ENCODE peak calls at places on chromosomes 7 and 10, in five cellular contexts. S, E, J, G and H are unnamed samples.

GRCh38 chr7:113289140-113289740 is 170.9 kb upstream of the SMIM30 start:
- DNase-seq in J (peak), G (no peak), S (no peak), E (peak), H (no peak)

GRCh38 chr7:1705339-1705738 is 35.3 kb downstream of the ELFN1 start:
- DNase-seq in J (no peak), S (no peak), E (no peak), G (peak), H (no peak)

GRCh38 chr10:26448706-26449435 is 10.7 kb downstream of the APBB1IP start:
- DNase-seq in E (peak), S (no peak), G (no peak), J (no peak), H (no peak)

GRCh38 chr7:120843121-120843520 is 14.8 kb downstream of the TSPAN12 start:
- DNase-seq in G (no peak), S (no peak), J (no peak), E (no peak), H (no peak)

GRCh38 chr7:107130487-107131220 is 38.1 kb upstream of the HBP1 start:
- DNase-seq in G (no peak), S (no peak), E (no peak), J (no peak), H (no peak)

GRCh38 chr10:82880776-82881175 is 1005.8 kb downstream of the NRG3 start:
- DNase-seq in J (no peak), G (no peak), E (no peak), S (no peak), H (no peak)

GRCh38 chr7:75639893-75640600 is 98.7 kb downstream of the HIP1 start:
- DNase-seq in E (no peak), S (no peak), J (no peak), G (no peak), H (no peak)

GRCh38 chr10:22321831-22322662 is 1.1 kb downstream of the BMI1 start:
- DNase-seq in J (no peak), S (no peak), E (peak), G (no peak), H (no peak)

GRCh38 chr7:117811696-117812095 is 61.5 kb downstream of the CTTNBP2 start:
- DNase-seq in E (no peak), S (no peak), G (no peak), J (no peak), H (no peak)

GRCh38 chr7:23476286-23477169 is 6.2 kb upstream of the IGF2BP3 start:
- DNase-seq in S (no peak), G (no peak), J (no peak), E (no peak), H (no peak)

GRCh38 chr7:28169166-28169713 is 11.4 kb downstream of the JAZF1 start:
- DNase-seq in E (no peak), G (no peak), J (no peak), S (no peak), H (no peak)

GRCh38 chr10:3095373-3096139 is 28.2 kb downstream of the PFKP start:
- DNase-seq in E (no peak), S (no peak), G (no peak), J (peak), H (peak)

GRCh38 chr10:71921319-71922027 is 42.7 kb upstream of the CHST3 start:
- DNase-seq in E (no peak), S (no peak), G (peak), J (no peak), H (peak)

GRCh38 chr7:25643770-25644394 is 415.6 kb upstream of the NPVF start:
- DNase-seq in S (no peak), E (no peak), J (no peak), G (no peak), H (no peak)

GRCh38 chr10:119231654-119232053 is 24.3 kb downstream of the GRK5 start:
- DNase-seq in E (no peak), G (no peak), J (no peak), S (no peak), H (no peak)

GRCh38 chr7:81079736-81080135 is 160.9 kb upstream of the SEMA3C start:
- DNase-seq in J (no peak), S (no peak), E (no peak), G (no peak), H (no peak)

GRCh38 chr10:123402656-123403055 is 248.5 kb downstream of the BUB3 start:
- DNase-seq in S (no peak), J (no peak), G (no peak), E (peak), H (no peak)

GRCh38 chr7:101410743-101411476 is 48.2 kb downstream of the COL26A1 start:
- DNase-seq in J (no peak), E (peak), S (peak), G (no peak), H (peak)

GRCh38 chr7:23334482-23335056 is 35.4 kb downstream of the MALSU1 start:
- DNase-seq in G (no peak), J (peak), E (no peak), S (no peak), H (no peak)

GRCh38 chr10:133140417-133141143 is 19.4 kb upstream of the KNDC1 start:
- DNase-seq in S (no peak), E (no peak), J (no peak), G (peak), H (no peak)

GRCh38 chr10:116694253-116694926 is 48.0 kb downstream of the HSPA12A start:
- DNase-seq in E (no peak), S (no peak), J (no peak), G (no peak), H (no peak)

GRCh38 chr7:128729489-128729888 is 9.7 kb upstream of the CALU start:
- DNase-seq in J (no peak), E (no peak), S (no peak), G (no peak), H (no peak)

GRCh38 chr7:150357277-150357676 is 11.3 kb upstream of the REPIN1 start:
- DNase-seq in G (no peak), J (no peak), E (no peak), S (no peak), H (no peak)

GRCh38 chr10:129505500-129506075 is 38.5 kb downstream of the MGMT start:
- DNase-seq in S (no peak), J (no peak), G (no peak), E (no peak), H (no peak)

GRCh38 chr7:41222704-41223103 is 480.2 kb downstream of the INHBA start:
- DNase-seq in E (no peak), G (no peak), J (no peak), S (no peak), H (no peak)

GRCh38 chr10:79181680-79182079 is 112.9 kb downstream of the ZMIZ1 start:
- DNase-seq in J (no peak), G (no peak), S (no peak), E (no peak), H (no peak)

GRCh38 chr7:96327429-96327828 is 5.5 kb upstream of the SLC25A13 start:
- DNase-seq in E (no peak), G (no peak), S (no peak), J (no peak), H (no peak)

GRCh38 chr7:380226-380550 is 90.2 kb downstream of the FOXL3 start:
- DNase-seq in E (no peak), S (no peak), J (no peak), G (no peak), H (no peak)

GRCh38 chr10:116126239-116126638 is 146.8 kb downstream of the GFRA1 start:
- DNase-seq in S (no peak), J (no peak), G (no peak), E (no peak), H (no peak)

GRCh38 chr7:497346-497745 is 22.3 kb downstream of the PDGFA start:
- DNase-seq in G (no peak), S (no peak), J (no peak), E (no peak), H (no peak)

GRCh38 chr7:155427411-155428038 is 30.4 kb upstream of the EN2 start:
- DNase-seq in S (no peak), E (no peak), G (no peak), J (no peak), H (no peak)

GRCh38 chr7:27661776-27662489 is 750 bp downstream of the HIBADH start:
- DNase-seq in S (no peak), E (peak), J (no peak), G (peak), H (peak)

GRCh38 chr10:35307297-35307696 is 29.0 kb upstream of the CCNY start:
- DNase-seq in G (no peak), E (no peak), J (peak), S (no peak), H (no peak)

GRCh38 chr10:71300555-71301370 is 18.3 kb upstream of the SLC29A3 start:
- DNase-seq in E (no peak), G (no peak), J (no peak), S (no peak), H (no peak)

DNA sequence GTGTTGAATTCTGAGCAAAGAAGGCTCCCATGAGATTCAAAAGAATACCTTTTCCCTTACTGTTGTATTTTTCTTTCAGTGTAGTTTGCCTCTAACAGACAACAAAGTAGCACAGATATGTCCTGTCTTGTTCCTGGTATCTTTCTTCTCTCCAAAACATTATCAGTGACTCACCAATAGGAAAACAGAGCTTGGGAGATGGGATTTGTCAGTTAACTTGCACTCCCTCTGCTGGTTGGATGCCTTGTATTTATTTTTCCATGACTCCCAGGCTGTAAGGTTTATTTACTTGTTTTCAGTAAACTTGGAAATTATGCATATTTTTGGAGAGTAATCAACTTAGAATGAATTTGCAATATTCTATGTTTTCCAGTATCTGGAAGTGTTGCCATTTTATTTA is 129.7 kb downstream of the SAMD9 start:
- DNase-seq in E (no peak), S (no peak), G (no peak), J (no peak), H (no peak)
- TF ChIP-seq CTCF in E (peak), S (peak), G (no peak), J (peak), H (peak)

GRCh38 chr7:90857595-90857994 is 261.5 kb downstream of the CDK14 start:
- DNase-seq in E (no peak), J (no peak), G (no peak), S (no peak), H (no peak)
- TF ChIP-seq CTCF in E (no peak), J (no peak), G (no peak), S (no peak), H (peak)

DNA sequence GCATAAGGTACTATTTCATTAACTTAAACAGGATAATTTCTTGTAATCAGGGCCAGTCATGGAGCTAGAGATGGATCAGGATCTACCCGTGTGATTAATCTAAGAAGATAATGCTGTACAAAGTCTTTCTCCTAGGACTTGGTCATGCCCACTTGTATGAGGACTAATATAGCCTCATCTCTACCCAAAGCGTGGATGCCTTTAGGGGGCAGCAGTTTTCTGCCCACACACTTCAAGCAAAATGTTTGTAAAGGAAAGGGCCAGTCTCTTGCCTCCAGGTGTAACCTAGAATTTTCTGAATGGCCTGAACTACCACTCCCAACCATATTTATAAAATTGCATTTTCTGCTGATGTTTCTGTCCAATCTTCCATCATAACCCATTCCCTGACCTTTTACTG is 764.0 kb upstream of the IGFBP3 start:
- DNase-seq in J (no peak), S (no peak), E (no peak), G (no peak), H (no peak)
- TF ChIP-seq CTCF in J (peak), S (no peak), E (no peak), G (no peak), H (no peak)

GRCh38 chr10:4344544-4344994 is 481.4 kb upstream of the AKR1E2 start:
- DNase-seq in J (peak), G (peak), E (no peak), S (no peak), H (peak)
- TF ChIP-seq CTCF in J (no peak), G (no peak), E (no peak), S (no peak), H (peak)

DNA sequence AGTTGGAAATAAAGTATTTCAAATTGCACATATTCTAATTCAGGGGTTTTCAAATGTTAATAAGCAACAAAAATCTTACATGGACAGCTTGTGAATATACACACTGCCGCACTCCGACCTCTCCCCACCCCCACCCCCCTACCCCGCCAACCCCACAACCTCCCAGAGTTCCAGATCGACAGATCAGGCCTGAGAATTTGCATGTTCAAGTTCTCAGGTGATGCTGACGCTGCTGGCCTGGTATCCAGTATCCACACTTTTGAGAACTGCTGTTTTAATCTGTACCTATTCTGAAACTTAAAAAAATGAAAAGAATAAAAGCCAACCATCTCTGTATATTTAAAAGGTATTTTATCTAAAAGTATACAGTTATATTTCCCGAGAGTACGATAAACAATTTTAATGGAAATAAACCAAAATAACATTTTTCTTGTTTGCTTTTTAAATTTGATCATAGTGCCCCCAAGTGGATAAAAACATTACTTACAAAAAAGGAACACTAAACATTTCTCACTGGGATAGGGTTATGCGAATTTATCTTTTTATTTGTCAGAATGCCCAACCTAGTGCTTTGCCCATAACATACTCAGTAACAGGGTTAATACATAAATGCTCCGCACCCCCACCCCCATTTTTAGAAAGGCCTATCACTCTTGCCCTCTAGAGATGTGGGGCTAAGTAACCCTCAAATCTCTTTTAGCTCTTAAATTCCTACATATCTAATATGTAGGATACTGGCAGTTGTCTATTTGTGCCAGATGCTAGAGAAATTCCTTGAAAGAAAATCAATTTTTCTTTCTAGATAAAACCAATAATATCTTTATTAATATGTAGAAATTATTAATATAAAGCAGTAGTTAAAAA is 166.3 kb downstream of the RNF133 start:
- DNase-seq in S (no peak), J (no peak), G (no peak), E (peak), H (no peak)
- TF ChIP-seq CTCF in S (peak), J (peak), G (no peak), E (no peak), H (peak)

GRCh38 chr10:74888947-74889661 is 62.7 kb downstream of the KAT6B start:
- DNase-seq in J (peak), S (no peak), E (no peak), G (peak), H (no peak)
- TF ChIP-seq CTCF in J (peak), S (no peak), E (no peak), G (no peak), H (no peak)